ENCODE peak calls at places on chromosome 20, in ten cellular contexts. C is activated CD4-positive, alpha-beta T cell treated with anti-CD3 and anti-CD28 coated beads, Interleukin-2, amount 10 ng/mL, durations not matched to agents 7 days and 5 days; U is RCC 7860; F is erythroblast; X is right lobe of liver; M is naive thymus-derived CD4-positive, alpha-beta T cell; K is NCI-H748 treated with DMSO at 0.1 percent for 48 hours; P is pons; L is endothelial cell; A is germinal center. N is an unnamed sample.

GRCh38 chr20:44748005-44748370 is 2.3 kb downstream of the KCNK15 start:
- DNase-seq in U (no peak), P (no peak), C (no peak), X (no peak), F (no peak), A (no peak), L (no peak), K (no peak), M (no peak), N (no peak)

GRCh38 chr20:51275816-51276215 is 252.9 kb upstream of the KCNG1 start:
- DNase-seq in X (no peak), A (no peak), M (no peak), F (no peak), L (no peak), U (no peak), P (no peak), K (no peak), C (no peak), N (peak; percentile 76)

GRCh38 chr20:19936801-19937583 is 80.2 kb upstream of the NAA20 start:
- DNase-seq in U (no peak), F (no peak), M (peak; percentile 14), K (no peak), A (no peak), P (no peak), L (peak; percentile 64), C (peak; percentile 8), X (peak; percentile 61), N (no peak)

GRCh38 chr20:34949120-34949519 is 6.5 kb downstream of the GSS start:
- DNase-seq in U (no peak), M (no peak), X (no peak), F (peak; percentile 18), L (no peak), A (no peak), P (no peak), C (no peak), K (no peak), N (no peak)

GRCh38 chr20:5918856-5919633 is 31.3 kb downstream of the TRMT6 start:
- DNase-seq in F (no peak), X (no peak), L (no peak), A (no peak), K (no peak), U (peak; percentile 59), P (no peak), C (peak; percentile 22), M (no peak), N (peak; percentile 39)

GRCh38 chr20:49318430-49319203 is 40.8 kb upstream of the ZNFX1 start:
- DNase-seq in F (no peak), L (no peak), X (no peak), A (no peak), K (no peak), M (no peak), C (peak; percentile 21), P (no peak), U (no peak), N (no peak)

GRCh38 chr20:60862601-60863000 is 389.5 kb upstream of the CDH4 start:
- DNase-seq in L (no peak), P (no peak), X (no peak), U (no peak), C (no peak), M (no peak), K (no peak), A (no peak), F (no peak), N (no peak)

GRCh38 chr20:1702288-1702687 is 44.7 kb upstream of the SIRPG start:
- DNase-seq in F (no peak), X (no peak), U (no peak), C (no peak), L (no peak), K (no peak), P (no peak), A (no peak), M (no peak), N (no peak)

GRCh38 chr20:17616480-17617211 is 46.8 kb downstream of the DSTN start:
- DNase-seq in L (no peak), X (no peak), K (no peak), A (no peak), P (no peak), U (no peak), F (no peak), C (no peak), M (no peak), N (no peak)

GRCh38 chr20:59082077-59082740 is 39.6 kb upstream of the PRELID3B start:
- DNase-seq in K (peak; percentile 28), L (no peak), P (no peak), M (no peak), A (peak; percentile 20), C (no peak), F (peak; percentile 14), U (no peak), X (no peak), N (no peak)

GRCh38 chr20:64176548-64177419 is 12.5 kb downstream of the MYT1 start:
- DNase-seq in U (no peak), M (no peak), P (peak; percentile 60), C (no peak), L (no peak), F (no peak), A (no peak), K (no peak), X (peak; percentile 30), N (no peak)

N was measured in AG20443.